ENCODE peak calls at places on chromosomes 1 and 21, in seven cellular contexts. R is upper lobe of left lung, M is HCT116, U is Panc1, Z is GM12878, L is HepG2, C is K562. E is an unnamed sample.

GRCh38 chr1:94543893-94544635 is 2.5 kb upstream of the F3 start:
- ATAC-seq in M (no peak), L (no peak), R (no peak), U (no peak), C (no peak), Z (no peak), E (no peak)

GRCh38 chr1:117098287-117098890 is 23.2 kb downstream of the TRIM45 start:
- ATAC-seq in M (no peak), C (no peak), R (no peak), U (no peak), L (no peak), Z (no peak), E (no peak)

GRCh38 chr1:89863165-89863835 is 42.5 kb downstream of the LRRC8D start:
- ATAC-seq in R (no peak), U (no peak), L (no peak), C (no peak), Z (no peak), M (no peak), E (no peak)

GRCh38 chr21:27645285-27645684 is 678.4 kb upstream of the ADAMTS5 start:
- ATAC-seq in R (no peak), Z (no peak), C (no peak), U (no peak), M (no peak), L (no peak), E (no peak)

GRCh38 chr1:54559771-54560231 is 11.8 kb downstream of the ACOT11 start:
- ATAC-seq in Z (no peak), R (no peak), C (no peak), M (no peak), U (no peak), L (peak; percentile 29), E (peak; percentile 31)

GRCh38 chr1:238438296-238439275 is 547.9 kb upstream of the ZP4 start:
- ATAC-seq in U (no peak), M (no peak), R (no peak), C (no peak), Z (no peak), L (no peak), E (no peak)

GRCh38 chr1:42931911-42932422 is 26.7 kb downstream of the SLC2A1 start:
- ATAC-seq in R (peak; percentile 55), C (peak; percentile 2), M (peak; percentile 9), L (no peak), U (no peak), Z (peak; percentile 85), E (peak; percentile 7)

GRCh38 chr1:214640431-214641213 is 37.6 kb downstream of the CENPF start:
- ATAC-seq in Z (no peak), L (no peak), C (no peak), M (no peak), U (no peak), R (no peak), E (no peak)

GRCh38 chr1:24202556-24202955 is 15.5 kb upstream of the IFNLR1 start:
- ATAC-seq in M (peak; percentile 14), C (no peak), R (no peak), U (no peak), L (no peak), Z (no peak), E (no peak)

GRCh38 chr1:234600418-234601216 is 9.4 kb downstream of the IRF2BP2 start:
- ATAC-seq in C (peak; percentile 7), M (peak; percentile 1), L (peak; percentile 37), Z (peak; percentile 35), R (no peak), U (peak; percentile 5), E (no peak)

GRCh38 chr1:201539561-201540404 is 856 bp downstream of the NAV1 start:
- ATAC-seq in U (peak; percentile 40), C (peak; percentile 29), M (no peak), R (peak; percentile 38), L (peak; percentile 22), Z (no peak), E (peak; percentile 22)

GRCh38 chr1:6419397-6419802 is 319 bp downstream of the HES2 start:
- ATAC-seq in C (no peak), R (no peak), U (peak; percentile 54), L (no peak), M (peak; percentile 30), Z (no peak), E (no peak)

GRCh38 chr1:29057700-29058099 is 66.0 kb downstream of the TMEM200B start:
- ATAC-seq in C (peak; percentile 41), U (no peak), Z (no peak), R (no peak), M (no peak), L (no peak), E (no peak)

GRCh38 chr1:200982071-200982945 is 41.2 kb downstream of the KIF21B start:
- ATAC-seq in L (no peak), U (no peak), C (no peak), M (no peak), R (no peak), Z (no peak), E (no peak)

GRCh38 chr1:15727021-15727420 is 9.0 kb upstream of the SLC25A34 start:
- ATAC-seq in M (no peak), R (no peak), C (no peak), L (no peak), U (no peak), Z (no peak), E (no peak)

GRCh38 chr1:18977428-18977827 is 21.0 kb upstream of the IFFO2 start:
- ATAC-seq in R (no peak), M (peak; percentile 44), L (no peak), C (no peak), Z (no peak), U (no peak), E (no peak)
- H3K4me3 ChIP-seq in R (no peak overlapping the region), M (no peak overlapping the region), L (no peak overlapping the region), C (no peak overlapping the region), Z (no peak overlapping the region), U (no peak overlapping the region), E (no peak overlapping the region)

GRCh38 chr1:248229360-248229908 is 1.8 kb upstream of the OR2M4 start:
- ATAC-seq in U (no peak), L (no peak), R (no peak), Z (peak; percentile 56), M (no peak), C (no peak), E (no peak)
- H3K9me3 ChIP-seq in U (no peaks in the 10 kb centered on the region), L (peaks cover 71% of the 10 kb centered on the region), R (no peaks in the 10 kb centered on the region), Z (no peaks in the 10 kb centered on the region), M (peaks cover 18% of the 10 kb centered on the region), C (peaks cover 4% of the 10 kb centered on the region), E (peaks cover 4% of the 10 kb centered on the region)

DNA sequence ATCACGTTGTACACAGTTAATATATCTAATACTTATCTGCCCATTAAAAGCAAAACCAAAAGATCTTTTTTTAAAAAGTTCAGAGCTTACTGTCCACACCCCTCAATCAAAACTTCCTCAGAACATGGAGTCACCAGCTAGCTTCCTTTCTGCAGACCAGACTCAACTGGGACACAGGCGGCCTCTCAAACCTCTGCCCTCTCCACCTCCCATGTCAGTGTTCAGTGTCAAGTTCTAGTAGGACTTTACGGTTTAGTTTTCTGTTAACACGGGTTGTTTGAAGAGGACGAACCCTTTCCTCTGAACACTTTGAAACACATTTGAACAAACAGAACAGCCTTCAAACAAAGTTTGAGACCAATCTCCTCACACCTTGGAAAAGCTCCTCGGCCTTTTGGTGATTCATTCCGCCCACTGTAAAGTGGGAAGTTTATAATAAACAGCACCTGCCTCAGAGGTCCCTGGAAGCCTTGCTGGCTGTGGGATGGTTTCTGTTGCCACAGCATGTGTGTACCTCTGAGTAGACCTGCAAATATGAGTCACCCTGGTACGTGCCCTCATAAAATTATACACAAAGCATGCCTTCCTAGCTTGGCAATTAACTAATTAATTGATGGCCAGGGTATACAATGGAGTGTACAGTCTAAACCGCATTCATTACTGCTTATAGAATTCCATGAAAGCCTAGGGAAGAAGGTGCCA is 48.4 kb upstream of the SIPA1L2 start:
- ATAC-seq in R (no peak), M (peak; percentile 59), Z (no peak), L (no peak), U (no peak), C (no peak), E (no peak)
- TF ChIP-seq POLR2AphosphoS5 in R (no peak), M (no peak), Z (no peak), L (no peak), U (no peak), C (no peak), E (no peak)

GRCh38 chr1:41110721-41111120 is 89.2 kb upstream of the SLFNL1 start:
- ATAC-seq in L (no peak), R (no peak), Z (no peak), C (no peak), M (no peak), U (no peak), E (no peak)

GRCh38 chr1:41108696-41109284 is 87.3 kb upstream of the SLFNL1 start:
- ATAC-seq in Z (no peak), L (no peak), R (peak; percentile 79), M (no peak), C (no peak), U (no peak), E (peak; percentile 56)

GRCh38 chr1:41103761-41104160 is 82.2 kb upstream of the SLFNL1 start:
- ATAC-seq in Z (no peak), C (no peak), U (no peak), L (no peak), R (no peak), M (no peak), E (no peak)

GRCh38 chr1:41109316-41110263 is 88.1 kb upstream of the SLFNL1 start:
- ATAC-seq in L (peak; percentile 55), Z (no peak), U (peak; percentile 87), R (peak; percentile 93), C (peak; percentile 96), M (peak; percentile 86), E (peak; percentile 96)
- H3K4me3 ChIP-seq in L (no peak overlapping the region), Z (no peak overlapping the region), U (no peak overlapping the region), R (no peak overlapping the region), C (no peak overlapping the region), M (no peak overlapping the region), E (no peak overlapping the region)

GRCh38 chr21:44376606-44377005 is 23.2 kb downstream of the TRPM2 start:
- ATAC-seq in C (no peak), L (no peak), M (no peak), R (no peak), U (no peak), Z (no peak), E (no peak)
- H3K9me3 ChIP-seq in C (no peaks in the 10 kb centered on the region), L (no peaks in the 10 kb centered on the region), M (no peaks in the 10 kb centered on the region), R (no peaks in the 10 kb centered on the region), U (no peaks in the 10 kb centered on the region), Z (no peaks in the 10 kb centered on the region), E (no peaks in the 10 kb centered on the region)

GRCh38 chr21:39799178-39799577 is 54.2 kb downstream of the IGSF5 start:
- ATAC-seq in U (no peak), R (no peak), L (no peak), C (no peak), M (no peak), Z (no peak), E (no peak)
- TF ChIP-seq POLR2AphosphoS5 in U (no peak), R (no peak), L (no peak), C (no peak), M (no peak), Z (no peak), E (no peak)

GRCh38 chr1:41361495-41362356 is 492 bp downstream of the FOXO6 start:
- ATAC-seq in C (peak; percentile 12), M (peak; percentile 55), U (peak; percentile 61), L (peak; percentile 40), Z (peak; percentile 8), R (no peak), E (peak; percentile 2)
- H3K4me3 ChIP-seq in C (peak overlapping the region; percentile 42), M (peak overlapping the region; percentile 35), U (peak overlapping the region; percentile 46), L (peak overlapping the region; percentile 68), Z (peak overlapping the region; percentile 58), R (peak overlapping the region; percentile 79), E (peak overlapping the region; percentile 52)